ENCODE peak calls at places on chromosomes 3 and 15, in six cellular contexts. S, T, P, C, R and H are unnamed samples.

GRCh38 chr15:91496754-91497691 is 356.5 kb upstream of the SLCO3A1 start:
- DNase-seq in S (peak), T (no peak), P (no peak), C (no peak), R (no peak), H (no peak)

GRCh38 chr3:128726691-128727031 is 678 bp downstream of the RAB7A start:
- DNase-seq in S (no peak), T (peak), P (peak), C (peak), R (peak), H (peak)

GRCh38 chr3:61521229-61521628 is 40.1 kb upstream of the PTPRG start:
- DNase-seq in S (no peak), T (no peak), P (no peak), C (no peak), R (no peak), H (no peak)

GRCh38 chr3:150721285-150722130 is 17.8 kb upstream of the ERICH6 start:
- DNase-seq in S (no peak), T (peak), P (no peak), C (peak), R (peak), H (peak)

GRCh38 chr3:190306513-190307163 is 15.6 kb downstream of the CLDN1 start:
- DNase-seq in S (peak), T (peak), P (no peak), C (peak), R (no peak), H (no peak)

GRCh38 chr3:189121088-189121487 is 50.7 kb upstream of the TPRG1 start:
- DNase-seq in S (no peak), T (no peak), P (no peak), C (no peak), R (no peak), H (no peak)

GRCh38 chr3:98691897-98692296 is 71.2 kb upstream of the ST3GAL6 start:
- DNase-seq in S (no peak), T (peak), P (no peak), C (no peak), R (no peak), H (no peak)

GRCh38 chr15:70562906-70563305 is 200.5 kb downstream of the UACA start:
- DNase-seq in S (no peak), T (no peak), P (no peak), C (no peak), R (no peak), H (no peak)

GRCh38 chr15:94230886-94231727 is at the start of gene MCTP2:
- DNase-seq in S (peak), T (peak), P (peak), C (peak), R (peak), H (peak)

GRCh38 chr3:56772926-56773587 is 28.7 kb downstream of the ARHGEF3 start:
- DNase-seq in S (no peak), T (no peak), P (no peak), C (peak), R (no peak), H (no peak)

GRCh38 chr3:66831931-66832330 is 166.2 kb upstream of the KBTBD8 start:
- DNase-seq in S (no peak), T (no peak), P (no peak), C (no peak), R (no peak), H (no peak)

GRCh38 chr3:66836363-66837152 is 161.5 kb upstream of the KBTBD8 start:
- DNase-seq in S (no peak), T (no peak), P (no peak), C (peak), R (no peak), H (no peak)
- TF ChIP-seq CTCF in S (peak), T (no peak), P (peak), C (peak), R (no peak), H (no peak)

GRCh38 chr3:49484471-49484870 is 14.4 kb downstream of the DAG1 start:
- DNase-seq in S (no peak), T (peak), P (no peak), C (no peak), R (no peak), H (no peak)
- TF ChIP-seq CTCF in S (no peak), T (no peak), P (no peak), C (no peak), R (no peak), H (no peak)

GRCh38 chr15:101217446-101217845 is 34.4 kb downstream of the CHSY1 start:
- DNase-seq in S (no peak), T (no peak), P (no peak), C (no peak), R (no peak), H (no peak)
- TF ChIP-seq CTCF in S (no peak), T (no peak), P (no peak), C (no peak), R (no peak), H (no peak)

GRCh38 chr3:158563076-158563475 is 7.9 kb upstream of the MLF1 start:
- DNase-seq in S (no peak), T (no peak), P (no peak), C (no peak), R (no peak), H (no peak)

GRCh38 chr3:158568784-158569183 is 2.2 kb upstream of the MLF1 start:
- DNase-seq in S (no peak), T (no peak), P (no peak), C (no peak), R (no peak), H (no peak)

GRCh38 chr3:158560979-158561378 is 10.0 kb upstream of the MLF1 start:
- DNase-seq in S (no peak), T (no peak), P (no peak), C (no peak), R (no peak), H (no peak)

GRCh38 chr3:158562674-158563073 is 8.3 kb upstream of the MLF1 start:
- DNase-seq in S (no peak), T (no peak), P (no peak), C (no peak), R (no peak), H (no peak)

GRCh38 chr3:158565076-158565475 is 5.9 kb upstream of the MLF1 start:
- DNase-seq in S (no peak), T (no peak), P (no peak), C (no peak), R (no peak), H (no peak)
- TF ChIP-seq CTCF in S (no peak), T (no peak), P (no peak), C (no peak), R (no peak), H (no peak)

DNA sequence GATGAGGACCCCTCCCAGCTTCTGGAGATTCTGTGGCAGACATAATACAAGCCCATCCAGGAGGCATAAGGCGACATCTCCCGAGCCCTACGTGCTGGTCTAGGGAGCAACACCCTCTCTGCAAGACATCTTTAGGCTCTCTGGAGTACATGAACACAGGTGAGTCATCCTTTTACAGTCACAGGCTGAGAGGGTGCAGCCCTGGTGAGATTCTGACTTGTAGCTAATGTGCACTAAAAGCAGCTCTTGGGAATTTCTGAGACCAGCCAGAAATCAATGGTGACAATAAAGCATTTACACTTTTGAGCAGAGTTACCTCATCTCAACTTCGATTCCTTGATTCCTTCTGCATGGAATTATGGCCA is 131.1 kb downstream of the XXYLT1 start:
- DNase-seq in S (no peak), T (no peak), P (no peak), C (peak), R (no peak), H (no peak)
- TF ChIP-seq CTCF in S (no peak), T (no peak), P (no peak), C (no peak), R (no peak), H (no peak)

GRCh38 chr3:46663611-46664135 is 29.8 kb downstream of the ALS2CL start:
- DNase-seq in S (no peak), T (peak), P (peak), C (no peak), R (no peak), H (no peak)
- TF ChIP-seq CTCF in S (no peak), T (no peak), P (peak), C (no peak), R (no peak), H (no peak)

DNA sequence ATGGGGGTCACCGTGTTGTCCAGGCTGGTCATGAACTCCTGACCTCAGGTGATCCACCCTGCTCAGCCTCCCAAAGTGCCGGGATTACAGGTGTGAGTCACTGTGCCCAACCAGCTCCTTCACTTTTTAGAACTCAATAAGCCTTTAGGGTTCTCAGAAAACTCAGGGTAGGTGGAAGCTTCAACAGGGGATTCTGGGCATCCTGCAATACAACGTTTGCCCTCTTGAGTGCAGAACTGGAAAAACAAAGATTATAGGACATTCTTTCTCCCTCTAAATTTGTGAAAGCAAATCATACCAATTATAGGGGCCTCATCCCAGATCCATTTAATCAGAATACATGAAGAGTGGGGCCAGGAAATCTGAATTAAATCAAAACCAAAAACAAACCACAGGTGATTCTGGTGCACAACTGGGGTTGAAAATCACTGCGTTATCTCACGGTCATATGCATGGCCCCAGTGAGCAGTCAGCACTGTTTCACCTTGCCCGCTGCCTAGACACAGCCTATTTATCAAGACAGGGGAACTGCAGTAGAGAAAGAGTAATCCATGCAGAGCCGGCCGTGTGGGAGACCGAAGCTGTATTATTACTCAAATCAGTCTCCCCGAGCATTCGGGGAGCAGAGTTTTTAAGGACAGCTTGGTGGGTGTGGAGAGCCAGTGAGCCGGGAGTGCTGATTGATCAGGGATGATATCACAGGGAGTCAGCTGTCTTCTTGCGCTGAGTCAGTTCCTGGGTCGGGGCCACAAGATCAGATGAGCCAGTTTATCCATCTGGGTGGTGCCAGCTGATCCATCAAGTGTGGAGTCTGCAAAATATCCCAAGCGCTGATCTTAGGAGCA is 58.4 kb downstream of the TMEM44 start:
- DNase-seq in S (no peak), T (peak), P (peak), C (peak), R (no peak), H (no peak)
- TF ChIP-seq CTCF in S (no peak), T (peak), P (no peak), C (peak), R (no peak), H (peak)